ENCODE peak calls at places on chromosomes 1 and 21, in five cellular contexts. D, F, B, G and O are unnamed samples.
A peak's percentile ranks its signal among the peaks of the same experiment; 100 is the strongest.

GRCh38 chr21:25464275-25464674 is 143.0 kb downstream of the MRPL39 start:
- DNase-seq in G (no peak), F (no peak), B (no peak), D (no peak), O (peak; percentile 21)

GRCh38 chr1:176942346-176942745 is 222.2 kb downstream of the ASTN1 start:
- DNase-seq in B (no peak), D (no peak), F (no peak), G (no peak), O (no peak)

GRCh38 chr1:9119745-9120144 is 9.2 kb downstream of the GPR157 start:
- DNase-seq in G (no peak), B (no peak), D (no peak), F (no peak), O (no peak)

GRCh38 chr1:34470406-34470805 is 284.4 kb upstream of the GJB5 start:
- DNase-seq in G (no peak), D (no peak), B (no peak), F (no peak), O (no peak)

GRCh38 chr21:36718951-36719501 is 20.1 kb downstream of the SIM2 start:
- DNase-seq in G (no peak), B (peak; percentile 34), D (peak; percentile 33), F (peak; percentile 54), O (no peak)

GRCh38 chr1:210792703-210793102 is 341.2 kb downstream of the KCNH1 start:
- DNase-seq in B (no peak), D (peak; percentile 69), G (peak; percentile 26), F (no peak), O (peak; percentile 2)

GRCh38 chr1:20164694-20165202 is 21.1 kb upstream of the UBXN10 start:
- DNase-seq in F (no peak), G (peak; percentile 24), B (no peak), D (no peak), O (peak; percentile 39)

GRCh38 chr1:51268675-51269033 is 32.6 kb downstream of the RNF11 start:
- DNase-seq in G (peak; percentile 9), D (peak; percentile 39), B (no peak), F (no peak), O (peak; percentile 14)

GRCh38 chr1:11285883-11286734 is 13.1 kb downstream of the UBIAD1 start:
- DNase-seq in F (no peak), B (no peak), D (peak; percentile 16), G (peak; percentile 65), O (peak; percentile 46)

GRCh38 chr1:3014041-3014440 is 7.2 kb upstream of the ACTRT2 start:
- DNase-seq in D (no peak), G (no peak), F (peak; percentile 31), B (no peak), O (no peak)

DNA sequence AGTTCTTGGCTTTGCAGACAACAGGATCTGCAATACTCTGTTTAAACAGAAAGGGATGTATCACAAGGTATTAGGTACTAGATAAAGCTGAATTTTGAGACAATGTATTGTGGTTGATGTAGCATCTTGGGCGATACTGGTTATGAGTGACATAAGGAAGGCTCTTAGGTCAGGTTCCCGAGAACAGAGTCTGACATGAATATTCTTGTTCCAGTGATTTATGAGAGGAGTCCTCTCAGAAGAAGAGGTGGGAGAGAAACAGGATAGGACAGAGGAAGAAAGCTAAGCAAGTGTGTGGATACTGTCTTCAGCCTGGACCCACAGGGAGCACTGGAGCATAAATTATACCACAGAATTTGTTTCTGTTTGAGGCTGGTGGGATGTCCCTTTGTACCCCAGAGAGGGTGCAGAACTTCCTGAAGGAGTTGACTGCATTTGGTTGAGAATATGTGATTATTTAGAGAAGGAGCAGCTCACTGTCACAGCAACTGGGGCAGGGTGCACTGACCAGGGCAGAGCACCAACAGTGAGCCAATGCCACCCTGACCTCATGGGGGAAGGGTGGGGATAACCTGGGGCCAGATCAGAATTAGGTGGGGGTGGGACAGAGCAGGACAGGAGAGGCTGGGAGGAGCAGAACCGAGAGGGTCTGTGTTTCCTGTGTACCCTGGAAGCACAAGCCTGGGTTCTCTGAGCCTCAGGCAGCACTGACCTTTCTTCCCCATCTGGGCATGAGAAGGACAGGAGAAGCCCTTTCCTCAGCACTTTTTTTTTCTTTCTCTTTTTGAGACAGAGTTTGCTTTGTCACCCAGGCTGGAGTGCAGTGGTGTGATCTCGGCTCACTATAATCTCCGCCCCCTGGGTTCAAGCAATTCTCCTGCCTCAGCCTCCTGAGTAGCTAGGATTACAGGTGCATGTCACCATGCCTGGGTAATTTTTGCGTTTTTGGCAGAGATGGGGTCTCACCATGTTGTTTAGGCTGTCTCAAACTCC is 36.3 kb upstream of the SLC6A9 start:
- DNase-seq in F (no peak), D (no peak), G (no peak), B (no peak), O (no peak)
- H3K4me3 ChIP-seq in F (no peak overlapping the region), D (no peak overlapping the region), G (no peak overlapping the region), B (no peak overlapping the region), O (no peak overlapping the region)

DNA sequence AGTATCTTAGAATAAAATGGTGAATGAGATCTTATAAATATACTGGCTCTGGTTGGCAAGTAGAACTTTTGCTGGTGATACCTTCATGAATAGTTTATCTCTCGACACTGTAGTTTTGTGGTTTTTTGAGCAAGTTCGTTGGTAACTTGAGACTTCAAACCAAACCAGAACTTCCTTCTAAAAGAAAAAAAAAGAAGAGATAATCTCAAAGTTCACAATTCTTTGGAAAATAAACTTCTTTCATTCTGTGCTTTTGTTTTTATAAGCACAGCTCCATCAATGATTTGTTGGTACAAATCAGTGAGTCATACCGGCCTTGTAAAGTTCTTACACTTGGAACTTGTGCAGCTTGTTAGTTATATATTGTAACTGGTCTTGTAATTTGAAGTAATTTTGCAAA is 2.3 kb downstream of the HIPK1 start:
- DNase-seq in B (peak; percentile 13), G (peak; percentile 78), F (no peak), D (peak; percentile 24), O (peak; percentile 65)
- H3K4me3 ChIP-seq in B (no peak overlapping the region), G (peak overlapping the region; percentile 93), F (peak overlapping the region; percentile 97), D (peak overlapping the region; percentile 93), O (no peak overlapping the region)

GRCh38 chr1:41661428-41662060 is 177.1 kb upstream of the EDN2 start:
- DNase-seq in B (peak; percentile 15), F (no peak), G (no peak), D (no peak), O (no peak)
- H3K4me3 ChIP-seq in B (peak overlapping the region; percentile 56), F (peak overlapping the region; percentile 69), G (peak overlapping the region; percentile 57), D (peak overlapping the region; percentile 75), O (peak overlapping the region; percentile 67)

GRCh38 chr1:152107984-152108898 is 7.0 kb downstream of the TCHH start:
- DNase-seq in F (no peak), D (peak; percentile 56), G (peak; percentile 82), B (no peak), O (peak; percentile 74)

GRCh38 chr1:152108899-152109222 is 6.4 kb downstream of the TCHH start:
- DNase-seq in D (peak; percentile 1), B (no peak), F (no peak), G (no peak), O (no peak)

GRCh38 chr1:152109998-152110294 is 5.3 kb downstream of the TCHH start:
- DNase-seq in B (no peak), D (no peak), F (no peak), G (peak; percentile 7), O (no peak)

GRCh38 chr1:152110365-152110859 is 4.8 kb downstream of the TCHH start:
- DNase-seq in G (peak; percentile 42), B (peak; percentile 12), D (peak; percentile 48), F (peak; percentile 65), O (peak; percentile 38)

GRCh38 chr1:152109231-152109997 is 5.8 kb downstream of the TCHH start:
- DNase-seq in F (no peak), D (peak; percentile 3), G (peak; percentile 10), B (no peak), O (peak; percentile 25)
- H3K4me3 ChIP-seq in F (peak overlapping the region; percentile 46), D (peak overlapping the region; percentile 59), G (peak overlapping the region; percentile 53), B (peak overlapping the region; percentile 30), O (peak overlapping the region; percentile 54)

DNA sequence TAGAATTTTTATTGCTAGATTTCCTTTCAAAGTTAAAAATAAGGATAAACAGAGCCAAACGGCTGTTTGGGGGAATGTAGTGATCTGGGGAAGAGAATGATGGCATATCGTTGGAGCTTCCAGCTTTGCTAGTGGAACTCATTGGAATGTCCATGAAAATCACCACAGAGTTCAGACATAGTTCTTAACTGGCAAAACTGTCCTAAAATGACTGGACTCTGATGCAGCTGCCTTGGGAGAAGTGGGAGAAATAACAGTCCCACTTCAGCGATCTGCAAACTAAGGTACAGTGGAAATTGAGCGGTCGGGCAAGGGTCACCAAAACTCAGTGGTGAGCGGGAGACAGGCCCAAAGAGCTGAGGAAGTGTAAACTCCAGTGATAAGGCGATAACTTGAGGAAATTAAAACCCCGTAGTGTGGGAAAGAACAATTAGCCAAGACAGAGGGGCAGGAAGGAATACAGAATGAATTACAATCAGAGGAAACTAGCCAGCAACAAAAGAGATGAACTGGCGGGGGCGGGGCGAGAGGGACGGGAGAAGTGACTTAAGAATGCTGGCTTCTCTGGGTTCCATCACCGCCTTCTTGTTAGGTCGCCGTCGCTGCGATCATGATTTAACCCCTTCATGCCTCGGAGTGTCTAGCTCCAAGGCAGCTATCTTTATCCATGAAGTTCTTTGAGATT is 89.8 kb upstream of the ARHGAP29 start:
- DNase-seq in G (no peak), D (peak; percentile 81), B (no peak), F (no peak), O (peak; percentile 71)
- H3K4me3 ChIP-seq in G (peak overlapping the region; percentile 14), D (no peak overlapping the region), B (no peak overlapping the region), F (peak overlapping the region; percentile 12), O (no peak overlapping the region)

GRCh38 chr1:161726631-161727342 is 5.4 kb downstream of the FCRLB start:
- DNase-seq in D (peak; percentile 80), G (peak; percentile 83), F (peak; percentile 89), B (peak; percentile 79), O (peak; percentile 79)

GRCh38 chr1:161725888-161726630 is 4.7 kb downstream of the FCRLB start:
- DNase-seq in D (peak; percentile 49), F (peak; percentile 70), G (peak; percentile 43), B (peak; percentile 33), O (peak; percentile 48)

GRCh38 chr1:161730050-161730564 is 8.8 kb downstream of the FCRLB start:
- DNase-seq in B (no peak), G (no peak), F (no peak), D (peak; percentile 48), O (peak; percentile 40)

GRCh38 chr1:161728376-161729226 is 7.3 kb downstream of the FCRLB start:
- DNase-seq in B (no peak), F (no peak), G (no peak), D (no peak), O (no peak)

DNA sequence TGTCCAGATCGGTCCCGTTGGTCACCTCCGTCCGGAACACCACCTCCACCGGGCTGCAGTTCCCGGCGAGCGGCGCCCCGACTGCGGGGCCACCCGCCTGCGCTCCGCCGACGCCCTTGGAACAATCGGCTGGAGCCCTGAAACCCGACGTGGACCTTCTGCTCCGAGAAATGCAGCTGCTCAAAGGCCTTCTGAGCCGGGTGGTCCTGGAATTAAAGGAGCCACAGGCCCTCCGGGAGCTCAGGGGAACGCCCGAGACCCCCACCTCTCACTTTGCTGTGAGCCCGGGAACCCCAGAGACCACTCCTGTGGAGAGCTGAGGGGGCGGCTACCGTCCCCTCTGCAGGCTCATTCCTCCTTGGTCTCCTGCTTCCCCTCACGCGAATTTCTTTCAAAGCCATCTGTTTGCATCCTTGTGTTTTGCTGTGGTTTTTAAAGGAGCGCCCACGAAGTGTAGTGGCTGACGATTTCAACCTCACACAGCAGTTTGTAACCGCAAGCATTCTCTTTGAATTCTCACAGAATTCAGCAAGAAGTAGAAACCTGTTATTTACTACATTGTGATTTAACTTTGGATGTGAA is 6.1 kb downstream of the FCRLB start:
- DNase-seq in G (peak; percentile 55), F (no peak), D (peak; percentile 93), B (no peak), O (peak; percentile 67)
- H3K4me3 ChIP-seq in G (peak overlapping the region; percentile 81), F (peak overlapping the region; percentile 77), D (peak overlapping the region; percentile 78), B (peak overlapping the region; percentile 64), O (peak overlapping the region; percentile 67)